ENCODE peak calls at places on chromosomes 13 and 19, in nine cellular contexts. Z, O, G, T, I, P, Q, C and R are unnamed samples.

GRCh38 chr13:32142956-32143375 is 111.4 kb downstream of the FRY start:
- DNase-seq in Z (no peak), O (peak), G (no peak), T (peak), I (no peak), P (no peak), Q (peak), C (peak), R (no peak)

GRCh38 chr19:50531171-50531612 is 17.5 kb upstream of the ASPDH start:
- DNase-seq in Z (no peak), O (no peak), G (no peak), T (no peak), I (no peak), P (no peak), Q (no peak), C (no peak), R (no peak)

GRCh38 chr19:35167251-35168119 is 12.9 kb downstream of the FXYD5 start:
- DNase-seq in Z (no peak), O (peak), G (peak), T (no peak), I (no peak), P (no peak), Q (no peak), C (no peak), R (no peak)

GRCh38 chr13:30857636-30858035 is 48.4 kb upstream of the MEDAG start:
- DNase-seq in Z (no peak), O (no peak), G (no peak), T (no peak), I (no peak), P (no peak), Q (no peak), C (no peak), R (no peak)

GRCh38 chr19:46920341-46920740 is 59.5 kb downstream of the ARHGAP35 start:
- DNase-seq in Z (no peak), O (no peak), G (no peak), T (no peak), I (no peak), P (no peak), Q (no peak), C (no peak), R (no peak)

GRCh38 chr19:17359905-17360800 is 17.0 kb downstream of the PLVAP start:
- DNase-seq in Z (no peak), O (no peak), G (no peak), T (no peak), I (no peak), P (no peak), Q (no peak), C (no peak), R (no peak)

GRCh38 chr19:53808710-53809125 is 15.4 kb downstream of the NLRP12 start:
- DNase-seq in Z (no peak), O (peak), G (no peak), T (peak), I (peak), P (no peak), Q (peak), C (peak), R (no peak)

GRCh38 chr13:40665754-40666057 is 735 bp downstream of the FOXO1 start:
- DNase-seq in Z (no peak), O (peak), G (no peak), T (no peak), I (no peak), P (no peak), Q (no peak), C (no peak), R (peak)

GRCh38 chr19:51250786-51251452 is at the start of gene SIGLECL1:
- DNase-seq in Z (no peak), O (no peak), G (no peak), T (no peak), I (no peak), P (no peak), Q (no peak), C (no peak), R (no peak)

GRCh38 chr19:43624933-43625332 is 5.5 kb upstream of the ZNF428 start:
- DNase-seq in Z (peak), O (peak), G (no peak), T (peak), I (no peak), P (no peak), Q (no peak), C (peak), R (peak)

GRCh38 chr19:45354443-45354842 is 13.9 kb downstream of the KLC3 start:
- DNase-seq in Z (no peak), O (no peak), G (no peak), T (no peak), I (no peak), P (no peak), Q (no peak), C (no peak), R (no peak)

GRCh38 chr19:49019242-49019932 is 2.5 kb upstream of the LHB start:
- DNase-seq in Z (peak), O (peak), G (peak), T (no peak), I (peak), P (no peak), Q (no peak), C (peak), R (peak)

GRCh38 chr19:7849631-7850428 is 19.8 kb downstream of the EVI5L start:
- DNase-seq in Z (no peak), O (no peak), G (no peak), T (no peak), I (no peak), P (no peak), Q (no peak), C (no peak), R (no peak)

GRCh38 chr13:76711515-76712182 is 174.6 kb downstream of the KCTD12 start:
- DNase-seq in Z (no peak), O (peak), G (no peak), T (peak), I (peak), P (no peak), Q (peak), C (peak), R (no peak)

GRCh38 chr19:3324405-3324856 is 42.0 kb upstream of the NFIC start:
- DNase-seq in Z (peak), O (peak), G (no peak), T (peak), I (no peak), P (peak), Q (no peak), C (no peak), R (peak)

GRCh38 chr19:30523791-30524190 is 151.6 kb downstream of the ZNF536 start:
- DNase-seq in Z (no peak), O (no peak), G (peak), T (no peak), I (no peak), P (no peak), Q (no peak), C (no peak), R (no peak)

GRCh38 chr19:43700368-43701015 is 15.4 kb upstream of the IRGC start:
- DNase-seq in Z (peak), O (peak), G (no peak), T (peak), I (peak), P (peak), Q (peak), C (peak), R (no peak)

GRCh38 chr13:29524641-29525040 is 70.8 kb downstream of the SLC7A1 start:
- DNase-seq in Z (no peak), O (no peak), G (no peak), T (no peak), I (no peak), P (no peak), Q (no peak), C (no peak), R (no peak)

GRCh38 chr13:43170497-43170896 is 147.1 kb downstream of the DNAJC15 start:
- DNase-seq in Z (no peak), O (peak), G (no peak), T (no peak), I (no peak), P (no peak), Q (no peak), C (no peak), R (no peak)

GRCh38 chr13:23709521-23709920 is 139.3 kb downstream of the TNFRSF19 start:
- DNase-seq in Z (no peak), O (no peak), G (no peak), T (no peak), I (no peak), P (no peak), Q (no peak), C (peak), R (no peak)

GRCh38 chr19:30441011-30441410 is 68.8 kb downstream of the ZNF536 start:
- DNase-seq in Z (no peak), O (no peak), G (no peak), T (no peak), I (no peak), P (no peak), Q (no peak), C (no peak), R (no peak)

GRCh38 chr13:93577105-93577504 is 350.5 kb downstream of the GPC6 start:
- DNase-seq in Z (no peak), O (peak), G (no peak), T (no peak), I (no peak), P (no peak), Q (no peak), C (no peak), R (no peak)

GRCh38 chr13:89136678-89137077 is 1465.5 kb downstream of the SLITRK5 start:
- DNase-seq in Z (no peak), O (no peak), G (no peak), T (no peak), I (no peak), P (no peak), Q (no peak), C (no peak), R (no peak)

GRCh38 chr13:30874561-30874960 is 31.5 kb upstream of the MEDAG start:
- DNase-seq in Z (no peak), O (no peak), G (no peak), T (no peak), I (no peak), P (no peak), Q (no peak), C (no peak), R (no peak)